ENCODE peak calls at places on chromosomes 11 and 22, in four cellular contexts. One of them, this sample, is unnamed.

GRCh38 chr11:45409587-45409986 is 123.4 kb upstream of the SYT13 start:
- DNase-seq in HCT116: no peak
- DNase-seq in stimulated activated CD4-positive, alpha-beta T cell treated with anti-CD3 and anti-CD28 coated beads, Interleukin-4, amount 100 ng/mL, for 48 hours: no peak
- DNase-seq in stomach: no peak
- DNase-seq in this sample: no peak

GRCh38 chr11:128595221-128595620 is 7.9 kb upstream of the ETS1 start:
- DNase-seq in HCT116: no peak
- DNase-seq in stimulated activated CD4-positive, alpha-beta T cell treated with anti-CD3 and anti-CD28 coated beads, Interleukin-4, amount 100 ng/mL, for 48 hours: no peak
- DNase-seq in stomach: no peak
- DNase-seq in this sample: no peak

GRCh38 chr22:22037740-22038139 is 55.2 kb upstream of the TOP3B start:
- DNase-seq in HCT116: no peak
- DNase-seq in stimulated activated CD4-positive, alpha-beta T cell treated with anti-CD3 and anti-CD28 coated beads, Interleukin-4, amount 100 ng/mL, for 48 hours: no peak
- DNase-seq in stomach: no peak
- DNase-seq in this sample: peak; percentile 24

GRCh38 chr11:19625438-19625837 is 87.2 kb upstream of the NAV2 start:
- DNase-seq in HCT116: no peak
- DNase-seq in stimulated activated CD4-positive, alpha-beta T cell treated with anti-CD3 and anti-CD28 coated beads, Interleukin-4, amount 100 ng/mL, for 48 hours: no peak
- DNase-seq in stomach: no peak
- DNase-seq in this sample: no peak

GRCh38 chr11:65868076-65868667 is 4.4 kb downstream of the EFEMP2 start:
- DNase-seq in HCT116: no peak
- DNase-seq in stimulated activated CD4-positive, alpha-beta T cell treated with anti-CD3 and anti-CD28 coated beads, Interleukin-4, amount 100 ng/mL, for 48 hours: no peak
- DNase-seq in stomach: no peak
- DNase-seq in this sample: no peak

GRCh38 chr11:45593992-45594391 is 71.4 kb downstream of the CHST1 start:
- DNase-seq in HCT116: peak; percentile 39
- DNase-seq in stimulated activated CD4-positive, alpha-beta T cell treated with anti-CD3 and anti-CD28 coated beads, Interleukin-4, amount 100 ng/mL, for 48 hours: no peak
- DNase-seq in stomach: no peak
- DNase-seq in this sample: no peak

GRCh38 chr11:47254381-47254780 is 3.4 kb upstream of the NR1H3 start:
- DNase-seq in HCT116: no peak
- DNase-seq in stimulated activated CD4-positive, alpha-beta T cell treated with anti-CD3 and anti-CD28 coated beads, Interleukin-4, amount 100 ng/mL, for 48 hours: no peak
- DNase-seq in stomach: no peak
- DNase-seq in this sample: peak; percentile 27

GRCh38 chr11:118916842-118917388 is 8.8 kb downstream of the BCL9L start:
- DNase-seq in HCT116: no peak
- DNase-seq in stimulated activated CD4-positive, alpha-beta T cell treated with anti-CD3 and anti-CD28 coated beads, Interleukin-4, amount 100 ng/mL, for 48 hours: no peak
- DNase-seq in stomach: no peak
- DNase-seq in this sample: peak; percentile 93

GRCh38 chr11:47398011-47398410 is 10.4 kb upstream of the SLC39A13 start:
- DNase-seq in HCT116: no peak
- DNase-seq in stimulated activated CD4-positive, alpha-beta T cell treated with anti-CD3 and anti-CD28 coated beads, Interleukin-4, amount 100 ng/mL, for 48 hours: no peak
- DNase-seq in stomach: no peak
- DNase-seq in this sample: no peak

GRCh38 chr11:111555255-111555654 is 14.7 kb downstream of the LAYN start:
- DNase-seq in HCT116: no peak
- DNase-seq in stimulated activated CD4-positive, alpha-beta T cell treated with anti-CD3 and anti-CD28 coated beads, Interleukin-4, amount 100 ng/mL, for 48 hours: no peak
- DNase-seq in stomach: no peak
- DNase-seq in this sample: peak; percentile 50

GRCh38 chr22:17112491-17113042 is 8.6 kb downstream of the TMEM121B start:
- DNase-seq in HCT116: no peak
- DNase-seq in stimulated activated CD4-positive, alpha-beta T cell treated with anti-CD3 and anti-CD28 coated beads, Interleukin-4, amount 100 ng/mL, for 48 hours: no peak
- DNase-seq in stomach: no peak
- DNase-seq in this sample: no peak

This sample was measured in foreskin fibroblast.